ENCODE peak calls at places on chromosomes 12 and 14, in nine cellular contexts. A, F, L, R, B, Q, H, N and T are unnamed samples.
A peak's percentile ranks its signal among the peaks of the same experiment; 100 is the strongest.

GRCh38 chr12:53145383-53145782 is 35.1 kb upstream of the ZNF740 start:
- DNase-seq in A (no peak), F (no peak), L (no peak), R (no peak), B (peak; percentile 58), Q (peak; percentile 42), H (no peak), N (no peak), T (no peak)

GRCh38 chr14:98130691-98131090 is 1141.3 kb downstream of the BCL11B start:
- DNase-seq in A (no peak), F (no peak), L (no peak), R (no peak), B (no peak), Q (no peak), H (no peak), N (no peak), T (peak; percentile 11)

GRCh38 chr12:68235576-68235975 is 10.0 kb upstream of the IL26 start:
- DNase-seq in A (no peak), F (no peak), L (no peak), R (no peak), B (no peak), Q (peak; percentile 46), H (no peak), N (no peak), T (no peak)

GRCh38 chr14:67569011-67569650 is 30.9 kb downstream of the PIGH start:
- DNase-seq in A (peak; percentile 23), F (no peak), L (no peak), R (peak; percentile 64), B (peak; percentile 36), Q (no peak), H (no peak), N (no peak), T (no peak)

GRCh38 chr14:62373889-62374394 is 611.7 kb downstream of the SNAPC1 start:
- DNase-seq in A (no peak), F (no peak), L (no peak), R (no peak), B (no peak), Q (peak; percentile 3), H (no peak), N (no peak), T (no peak)

GRCh38 chr12:6279631-6280030 is 30.9 kb upstream of the PLEKHG6 start:
- DNase-seq in A (no peak), F (no peak), L (no peak), R (peak; percentile 62), B (peak; percentile 38), Q (no peak), H (no peak), N (no peak), T (no peak)

GRCh38 chr12:9148926-9149325 is 33.2 kb upstream of the A2M start:
- DNase-seq in A (no peak), F (no peak), L (no peak), R (no peak), B (no peak), Q (no peak), H (peak; percentile 79), N (no peak), T (no peak)

GRCh38 chr12:10968765-10969456 is 17.8 kb downstream of the TAS2R50 start:
- DNase-seq in A (no peak), F (peak; percentile 11), L (peak; percentile 5), R (peak; percentile 74), B (no peak), Q (peak; percentile 69), H (peak; percentile 81), N (no peak), T (peak; percentile 59)

GRCh38 chr12:95805864-95806669 is 15.5 kb upstream of the NTN4 start:
- DNase-seq in A (no peak), F (no peak), L (no peak), R (peak; percentile 72), B (no peak), Q (peak; percentile 99), H (peak; percentile 85), N (no peak), T (peak; percentile 99)

GRCh38 chr12:2682301-2683282 is 112.2 kb upstream of the FKBP4 start:
- DNase-seq in A (peak; percentile 70), F (no peak), L (peak; percentile 71), R (no peak), B (no peak), Q (peak; percentile 54), H (peak; percentile 30), N (peak; percentile 26), T (peak; percentile 42)

GRCh38 chr12:122984612-122985358 is 4.3 kb downstream of the ARL6IP4 start:
- DNase-seq in A (no peak), F (no peak), L (no peak), R (no peak), B (no peak), Q (no peak), H (no peak), N (no peak), T (no peak)

GRCh38 chr14:103782376-103782775 is 65.0 kb downstream of the PPP1R13B start:
- DNase-seq in A (no peak), F (no peak), L (no peak), R (no peak), B (no peak), Q (no peak), H (no peak), N (no peak), T (no peak)

GRCh38 chr14:59428581-59429012 is 36.6 kb downstream of the GPR135 start:
- DNase-seq in A (no peak), F (no peak), L (no peak), R (no peak), B (no peak), Q (peak; percentile 83), H (peak; percentile 53), N (no peak), T (peak; percentile 67)

GRCh38 chr14:55088356-55088755 is 36.9 kb downstream of the MAPK1IP1L start:
- DNase-seq in A (no peak), F (no peak), L (no peak), R (no peak), B (no peak), Q (no peak), H (no peak), N (no peak), T (no peak)

GRCh38 chr14:36944307-36945010 is 227.9 kb downstream of the SLC25A21 start:
- DNase-seq in A (no peak), F (no peak), L (no peak), R (no peak), B (no peak), Q (peak; percentile 79), H (no peak), N (no peak), T (peak; percentile 40)

DNA sequence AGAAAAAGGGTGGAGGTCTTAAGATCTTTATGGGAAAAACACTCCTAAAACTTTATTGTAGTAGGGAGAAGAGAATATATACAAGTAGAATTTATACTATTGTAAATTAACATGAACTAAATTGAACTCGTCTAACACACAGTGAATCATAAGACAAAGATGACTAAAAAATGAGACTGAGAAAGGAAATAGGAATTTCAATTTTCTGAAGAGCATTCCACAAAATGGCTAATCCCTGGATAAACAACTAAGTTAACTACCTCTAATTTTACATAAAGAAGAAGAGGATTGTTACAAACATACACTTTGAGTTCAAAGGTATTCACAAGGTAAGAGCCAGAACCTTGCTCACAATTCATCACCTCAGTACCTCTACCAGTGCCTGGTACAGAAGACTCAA is 2.0 kb downstream of the MAP4K5 start:
- DNase-seq in A (no peak), F (no peak), L (no peak), R (no peak), B (no peak), Q (peak; percentile 69), H (peak; percentile 48), N (no peak), T (no peak)
- H3K4me3 ChIP-seq in A (peak overlapping the region; percentile 82), F (no peak overlapping the region), L (peak overlapping the region; percentile 91), R (peak overlapping the region; percentile 85), B (no peak overlapping the region), Q (peak overlapping the region; percentile 95), H (peak overlapping the region; percentile 98), N (no peak overlapping the region), T (peak overlapping the region; percentile 84)

GRCh38 chr12:49044660-49045059 is 15.9 kb downstream of the KMT2D start:
- DNase-seq in A (no peak), F (no peak), L (no peak), R (no peak), B (no peak), Q (no peak), H (no peak), N (no peak), T (no peak)
- H3K36me3 ChIP-seq in A (peaks cover 45% of the 10 kb centered on the region), F (peaks cover 15% of the 10 kb centered on the region), L (peaks cover 98% of the 10 kb centered on the region), R (peaks cover 97% of the 10 kb centered on the region), B (no peaks in the 10 kb centered on the region), Q (peaks cover 85% of the 10 kb centered on the region), H (peaks cover 84% of the 10 kb centered on the region), N (peaks cover 81% of the 10 kb centered on the region), T (peaks cover 87% of the 10 kb centered on the region)

GRCh38 chr14:82387699-82388098 is 854.0 kb upstream of the SEL1L start:
- DNase-seq in A (no peak), F (no peak), L (no peak), R (no peak), B (no peak), Q (no peak), H (no peak), N (no peak), T (no peak)

GRCh38 chr14:82390586-82390985 is 856.9 kb upstream of the SEL1L start:
- DNase-seq in A (no peak), F (no peak), L (no peak), R (no peak), B (no peak), Q (no peak), H (no peak), N (no peak), T (no peak)

GRCh38 chr14:82385043-82385442 is 851.4 kb upstream of the SEL1L start:
- DNase-seq in A (no peak), F (no peak), L (no peak), R (no peak), B (no peak), Q (no peak), H (no peak), N (no peak), T (no peak)

GRCh38 chr14:82388488-82388887 is 854.8 kb upstream of the SEL1L start:
- DNase-seq in A (no peak), F (no peak), L (no peak), R (no peak), B (no peak), Q (no peak), H (no peak), N (no peak), T (no peak)
- H3K27ac ChIP-seq in A (no peak overlapping the region), F (no peak overlapping the region), L (no peak overlapping the region), R (peak overlapping the region; percentile 80), B (no peak overlapping the region), Q (no peak overlapping the region), H (no peak overlapping the region), N (no peak overlapping the region), T (no peak overlapping the region)

GRCh38 chr14:100159865-100160533 is 554 bp upstream of the DEGS2 start:
- DNase-seq in A (peak; percentile 76), F (no peak), L (no peak), R (no peak), B (no peak), Q (no peak), H (no peak), N (no peak), T (no peak)

GRCh38 chr14:100160534-100160916 is 1.1 kb upstream of the DEGS2 start:
- DNase-seq in A (no peak), F (no peak), L (no peak), R (no peak), B (no peak), Q (no peak), H (no peak), N (no peak), T (no peak)

GRCh38 chr14:100158566-100159106 is 809 bp downstream of the DEGS2 start:
- DNase-seq in A (no peak), F (no peak), L (no peak), R (no peak), B (peak; percentile 54), Q (no peak), H (no peak), N (no peak), T (no peak)

GRCh38 chr14:100156776-100157175 is 2.7 kb downstream of the DEGS2 start:
- DNase-seq in A (no peak), F (no peak), L (no peak), R (no peak), B (peak; percentile 49), Q (no peak), H (no peak), N (no peak), T (no peak)

GRCh38 chr14:100159107-100159864 is at the start of gene DEGS2:
- DNase-seq in A (peak; percentile 87), F (no peak), L (no peak), R (no peak), B (peak; percentile 89), Q (no peak), H (no peak), N (no peak), T (no peak)
- H3K4me3 ChIP-seq in A (peak within 1 kb of the TSS; percentile 69), F (peak within 1 kb of the TSS; percentile 46), L (peak within 1 kb of the TSS; percentile 40), R (peak within 1 kb of the TSS; percentile 23), B (peak within 1 kb of the TSS; percentile 75), Q (no peak within 1 kb of the TSS), H (no peak within 1 kb of the TSS), N (peak within 1 kb of the TSS; percentile 73), T (no peak within 1 kb of the TSS)